ENCODE peak calls at places on chromosomes 4 and X, in ten cellular contexts. Y is dorsolateral prefrontal cortex; A is lower lobe of right lung; K is testis; J is GM06990; Q is psoas muscle; D is CD8-positive, alpha-beta memory T cell; E is transverse colon; W is pancreas; G is hepatocyte. I is an unnamed sample.

GRCh38 chr4:151324449-151325319 is 721 bp downstream of the SH3D19 start:
- DNase-seq in J (no peak), K (peak; percentile 72), G (peak; percentile 89), A (peak; percentile 50), W (peak; percentile 63), Y (peak; percentile 40), Q (peak; percentile 85), E (peak; percentile 78), D (no peak), I (no peak)

GRCh38 chr4:185693548-185694215 is 118.3 kb downstream of the SORBS2 start:
- DNase-seq in A (no peak), W (no peak), D (no peak), E (no peak), K (no peak), Y (no peak), J (no peak), Q (no peak), G (no peak), I (no peak)

GRCh38 chrX:13430136-13430827 is 110.4 kb upstream of the ATXN3L start:
- DNase-seq in A (no peak), Y (no peak), E (no peak), K (no peak), W (no peak), D (no peak), J (no peak), G (no peak), Q (no peak), I (no peak)

GRCh38 chr4:48329976-48330375 is 11.4 kb upstream of the SLAIN2 start:
- DNase-seq in A (no peak), Y (no peak), D (no peak), Q (no peak), G (no peak), W (no peak), E (no peak), K (no peak), J (no peak), I (peak; percentile 76)

GRCh38 chrX:72002886-72003285 is 92.2 kb downstream of the NHSL2 start:
- DNase-seq in Y (no peak), J (no peak), D (no peak), G (no peak), A (no peak), W (no peak), Q (no peak), E (no peak), K (no peak), I (peak; percentile 33)

GRCh38 chr4:3820016-3820805 is 54.0 kb downstream of the ADRA2C start:
- DNase-seq in A (peak; percentile 38), Y (no peak), G (no peak), E (no peak), D (no peak), J (no peak), Q (peak; percentile 37), W (no peak), K (no peak), I (no peak)

GRCh38 chr4:32142075-32142474 is 1421.9 kb downstream of the PCDH7 start:
- DNase-seq in K (no peak), J (no peak), Y (no peak), Q (no peak), G (no peak), A (no peak), E (no peak), D (no peak), W (no peak), I (no peak)

GRCh38 chrX:572490-573124 is 58.0 kb upstream of the SHOX start:
- DNase-seq in A (no peak), G (no peak), Y (no peak), W (no peak), E (no peak), K (no peak), D (no peak), J (no peak), Q (no peak), I (no peak)

GRCh38 chr4:24768604-24769003 is 26.8 kb upstream of the SOD3 start:
- DNase-seq in Y (no peak), K (no peak), D (no peak), A (no peak), G (no peak), Q (no peak), J (peak; percentile 31), W (no peak), E (no peak), I (no peak)

GRCh38 chr4:98341309-98341708 is 80.1 kb downstream of the RAP1GDS1 start:
- DNase-seq in D (no peak), K (no peak), A (no peak), J (no peak), W (no peak), G (no peak), Y (no peak), Q (no peak), E (no peak), I (peak; percentile 60)

GRCh38 chrX:66728818-66729271 is 90.0 kb upstream of the EDA2R start:
- DNase-seq in G (peak; percentile 72), K (peak; percentile 59), Q (no peak), E (peak; percentile 54), Y (peak; percentile 57), A (peak; percentile 49), D (peak; percentile 38), W (peak; percentile 35), J (peak; percentile 16), I (peak; percentile 57)

GRCh38 chrX:130654409-130654970 is 248.5 kb downstream of the ENOX2 start:
- DNase-seq in D (no peak), Y (no peak), A (no peak), W (no peak), E (no peak), G (no peak), J (no peak), K (no peak), Q (no peak), I (no peak)
- H3K27me3 ChIP-seq in D (no peaks in the 10 kb centered on the region), Y (peaks cover 27% of the 10 kb centered on the region), A (no peaks in the 10 kb centered on the region), W (no peaks in the 10 kb centered on the region), E (no peaks in the 10 kb centered on the region), G (no peaks in the 10 kb centered on the region), J (no peaks in the 10 kb centered on the region), K (no peaks in the 10 kb centered on the region), Q (no peaks in the 10 kb centered on the region), I (no peaks in the 10 kb centered on the region)

GRCh38 chrX:53280316-53280702 is 1.1 kb downstream of the IQSEC2 start:
- DNase-seq in J (no peak), A (no peak), Y (no peak), G (no peak), W (no peak), Q (no peak), K (no peak), E (no peak), D (no peak), I (no peak)
- H3K4me3 ChIP-seq in J (no peak overlapping the region), A (peak overlapping the region; percentile 58), Y (no peak overlapping the region), G (no peak overlapping the region), W (peak overlapping the region; percentile 12), Q (peak overlapping the region; percentile 63), K (no peak overlapping the region), E (peak overlapping the region; percentile 38), D (no peak overlapping the region), I (no peak overlapping the region)

DNA sequence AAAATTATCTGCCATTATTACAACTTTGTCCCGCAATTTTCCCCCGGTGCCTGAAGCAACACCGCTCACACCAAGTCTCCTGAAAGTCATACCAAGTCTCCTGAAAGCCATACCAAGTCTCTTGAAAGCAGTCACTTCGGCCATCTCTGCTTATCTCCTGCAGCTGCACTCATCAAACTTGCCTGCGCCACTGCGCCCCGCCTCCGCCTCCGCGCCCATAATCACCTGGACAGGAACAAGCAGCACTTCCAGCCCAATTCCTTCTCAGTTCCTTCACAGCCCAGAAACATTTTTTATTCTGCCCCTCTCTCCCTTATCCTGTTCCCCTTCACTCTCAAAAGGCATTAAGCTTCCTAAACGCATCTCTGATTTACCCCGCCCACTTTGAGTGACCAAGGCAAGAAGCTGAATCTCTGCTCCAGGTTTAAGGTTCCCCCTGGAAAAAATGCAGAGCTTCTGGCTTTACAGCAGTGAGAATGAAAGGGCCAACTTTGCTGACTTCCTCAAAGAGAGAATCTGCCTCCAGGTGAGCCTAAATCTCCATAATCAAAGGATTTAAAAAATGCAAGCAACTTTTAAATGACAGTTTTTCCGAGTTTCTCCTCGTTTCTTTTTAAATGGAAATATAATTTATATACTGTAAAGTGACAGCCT is 7.7 kb downstream of the GPR50 start:
- DNase-seq in Q (no peak), Y (no peak), G (no peak), J (no peak), D (no peak), E (no peak), A (no peak), K (no peak), W (no peak), I (no peak)
- H3K27me3 ChIP-seq in Q (peaks cover 31% of the 10 kb centered on the region), Y (peaks cover 75% of the 10 kb centered on the region), G (peaks cover 31% of the 10 kb centered on the region), J (no peaks in the 10 kb centered on the region), D (no peaks in the 10 kb centered on the region), E (peaks cover 3% of the 10 kb centered on the region), A (no peaks in the 10 kb centered on the region), K (no peaks in the 10 kb centered on the region), W (no peaks in the 10 kb centered on the region), I (no peaks in the 10 kb centered on the region)

DNA sequence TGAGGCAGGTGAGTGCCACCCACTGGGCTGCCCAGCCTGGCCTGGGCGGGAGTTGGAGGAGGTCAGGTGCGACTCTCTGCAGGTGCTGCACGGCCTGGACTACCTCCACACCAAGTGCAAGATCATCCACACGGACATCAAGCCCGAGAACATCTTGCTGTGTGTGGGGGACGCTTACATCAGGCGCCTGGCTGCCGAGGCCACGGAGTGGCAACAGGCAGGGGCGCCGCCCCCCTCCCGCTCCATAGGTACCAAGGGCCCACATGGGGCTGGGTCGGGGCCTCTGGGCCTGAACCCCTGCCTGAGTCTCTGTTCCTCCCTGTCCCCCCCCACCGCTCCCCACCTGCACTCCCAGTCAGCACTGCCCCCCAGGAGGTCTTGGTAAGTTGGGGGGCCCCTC is 2.0 kb downstream of the SRPK3 start:
- DNase-seq in Y (no peak), W (no peak), Q (no peak), K (no peak), E (no peak), J (no peak), G (no peak), A (no peak), D (no peak), I (no peak)
- H3K4me3 ChIP-seq in Y (no peak overlapping the region), W (no peak overlapping the region), Q (peak overlapping the region; percentile 56), K (no peak overlapping the region), E (no peak overlapping the region), J (no peak overlapping the region), G (no peak overlapping the region), A (no peak overlapping the region), D (no peak overlapping the region), I (no peak overlapping the region)

DNA sequence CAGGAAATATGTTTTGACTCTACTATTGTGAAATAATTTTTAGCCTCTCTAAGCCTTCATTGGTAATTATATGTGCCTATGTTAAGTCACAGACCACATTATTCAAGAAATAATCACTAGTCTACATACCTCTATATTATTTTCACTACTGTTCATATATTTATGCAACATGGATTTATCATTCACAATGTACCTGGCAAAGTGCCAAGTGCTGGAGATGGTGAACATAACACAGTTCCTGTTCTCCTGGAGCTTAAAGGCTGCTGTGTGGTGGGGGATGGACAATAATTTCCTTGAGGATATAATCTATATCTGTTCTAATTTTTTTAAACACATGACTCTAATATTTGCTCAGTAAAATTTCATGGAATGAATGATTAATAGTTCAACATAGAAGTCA is 527.7 kb upstream of the CXorf51A start:
- DNase-seq in J (no peak), Y (no peak), K (no peak), E (no peak), G (peak; percentile 6), Q (no peak), W (no peak), A (no peak), D (no peak), I (no peak)
- H3K27me3 ChIP-seq in J (no peaks in the 10 kb centered on the region), Y (peaks cover 31% of the 10 kb centered on the region), K (no peaks in the 10 kb centered on the region), E (no peaks in the 10 kb centered on the region), G (no peaks in the 10 kb centered on the region), Q (no peaks in the 10 kb centered on the region), W (no peaks in the 10 kb centered on the region), A (no peaks in the 10 kb centered on the region), D (no peaks in the 10 kb centered on the region), I (no peaks in the 10 kb centered on the region)